ENCODE peak calls at places on chromosomes 16 and 17, in eight cellular contexts. X is mesothelial cell of epicardium, N is omental fat pad, Q is cardiac fibroblast, T is occipital lobe, O is foreskin fibroblast, S is DMS53, P is T-helper 1 cell. H is an unnamed sample.

GRCh38 chr17:10556301-10557005 is 7.0 kb upstream of the MYH2 start:
- DNase-seq in X (no peak), N (no peak), Q (peak), T (no peak), O (no peak), S (no peak), P (no peak), H (no peak)

GRCh38 chr17:11369570-11369969 is 128.6 kb downstream of the SHISA6 start:
- DNase-seq in X (no peak), N (no peak), Q (no peak), T (no peak), O (no peak), S (no peak), P (no peak), H (no peak)

GRCh38 chr16:11632455-11632921 is 35.8 kb upstream of the SNN start:
- DNase-seq in X (peak), N (no peak), Q (peak), T (no peak), O (peak), S (no peak), P (no peak), H (no peak)

GRCh38 chr16:29864205-29864604 is 1.2 kb upstream of the CDIPT start:
- DNase-seq in X (no peak), N (no peak), Q (no peak), T (no peak), O (no peak), S (peak), P (no peak), H (no peak)

GRCh38 chr16:67516296-67517177 is 12.1 kb upstream of the RIPOR1 start:
- DNase-seq in X (no peak), N (no peak), Q (peak), T (no peak), O (peak), S (no peak), P (no peak), H (no peak)

GRCh38 chr16:87254271-87254670 is 62.9 kb downstream of the C16orf95 start:
- DNase-seq in X (no peak), N (no peak), Q (no peak), T (no peak), O (no peak), S (no peak), P (no peak), H (no peak)

GRCh38 chr17:9839433-9839832 is 13.7 kb downstream of the GLP2R start:
- DNase-seq in X (no peak), N (no peak), Q (peak), T (no peak), O (no peak), S (no peak), P (no peak), H (no peak)

GRCh38 chr16:78596348-78596995 is 497.0 kb downstream of the WWOX start:
- DNase-seq in X (no peak), N (no peak), Q (no peak), T (no peak), O (no peak), S (no peak), P (no peak), H (no peak)

GRCh38 chr17:74935585-74936469 is at the start of gene OTOP3:
- DNase-seq in X (no peak), N (no peak), Q (no peak), T (no peak), O (no peak), S (peak), P (no peak), H (no peak)

GRCh38 chr17:73957564-73957963 is 245.9 kb upstream of the RPL38 start:
- DNase-seq in X (no peak), N (no peak), Q (no peak), T (no peak), O (no peak), S (no peak), P (no peak), H (no peak)

GRCh38 chr17:56510554-56511342 is 82.8 kb upstream of the NOG start:
- DNase-seq in X (no peak), N (no peak), Q (no peak), T (no peak), O (no peak), S (no peak), P (no peak), H (no peak)

GRCh38 chr16:17439580-17439979 is 31.2 kb downstream of the XYLT1 start:
- DNase-seq in X (no peak), N (no peak), Q (no peak), T (no peak), O (no peak), S (no peak), P (no peak), H (no peak)

GRCh38 chr17:72553051-72553755 is 432.4 kb downstream of the SOX9 start:
- DNase-seq in X (no peak), N (no peak), Q (no peak), T (no peak), O (no peak), S (no peak), P (no peak), H (no peak)

GRCh38 chr16:47136101-47136820 is 7.5 kb downstream of the NETO2 start:
- DNase-seq in X (no peak), N (no peak), Q (peak), T (no peak), O (peak), S (peak), P (no peak), H (no peak)

GRCh38 chr17:57995076-57995956 is 7.3 kb upstream of the VEZF1 start:
- DNase-seq in X (no peak), N (no peak), Q (peak), T (peak), O (peak), S (peak), P (peak), H (peak)

GRCh38 chr16:2439598-2439997 is 10.4 kb downstream of the CCNF start:
- DNase-seq in X (no peak), N (no peak), Q (no peak), T (no peak), O (no peak), S (no peak), P (no peak), H (no peak)

GRCh38 chr17:21002309-21003006 is 40.4 kb downstream of the USP22 start:
- DNase-seq in X (no peak), N (no peak), Q (no peak), T (no peak), O (no peak), S (no peak), P (no peak), H (no peak)

GRCh38 chr17:82878545-82878944 is 38.7 kb upstream of the ZNF750 start:
- DNase-seq in X (no peak), N (no peak), Q (no peak), T (no peak), O (no peak), S (no peak), P (no peak), H (no peak)